ENCODE peak calls at places on chromosomes 3 and 15, in nine cellular contexts. A, S, Z, H, W, Y, G, J and V are unnamed samples.

GRCh38 chr15:93072440-93073394 is 16.3 kb downstream of the RGMA start:
- DNase-seq in A (peak), S (peak), Z (peak), H (peak), W (peak), Y (peak), G (peak), J (peak), V (peak)

GRCh38 chr3:46896386-46896785 is 18.9 kb downstream of the PTH1R start:
- DNase-seq in A (no peak), S (no peak), Z (peak), H (no peak), W (no peak), Y (no peak), G (no peak), J (no peak), V (no peak)

GRCh38 chr15:41993447-41994170 is 21.3 kb upstream of the EHD4 start:
- DNase-seq in A (no peak), S (no peak), Z (no peak), H (no peak), W (no peak), Y (no peak), G (no peak), J (no peak), V (no peak)

GRCh38 chr3:186772886-186773417 is 10.4 kb upstream of the EIF4A2 start:
- DNase-seq in A (peak), S (peak), Z (peak), H (peak), W (no peak), Y (peak), G (peak), J (peak), V (peak)

GRCh38 chr3:111837112-111837511 is 22.0 kb upstream of the PHLDB2 start:
- DNase-seq in A (no peak), S (no peak), Z (no peak), H (no peak), W (no peak), Y (no peak), G (no peak), J (no peak), V (no peak)

GRCh38 chr15:41492597-41493204 is 973 bp upstream of the ITPKA start:
- DNase-seq in A (no peak), S (no peak), Z (no peak), H (no peak), W (peak), Y (no peak), G (no peak), J (no peak), V (no peak)

GRCh38 chr3:23968467-23969184 is 23.5 kb downstream of the NR1D2 start:
- DNase-seq in A (no peak), S (no peak), Z (no peak), H (no peak), W (no peak), Y (no peak), G (no peak), J (no peak), V (no peak)

GRCh38 chr3:139935866-139936817 is 1.2 kb downstream of the CLSTN2 start:
- DNase-seq in A (peak), S (peak), Z (peak), H (no peak), W (no peak), Y (peak), G (peak), J (peak), V (peak)

GRCh38 chr15:75785771-75786563 is 57.3 kb upstream of the UBE2Q2 start:
- DNase-seq in A (no peak), S (no peak), Z (no peak), H (no peak), W (peak), Y (no peak), G (no peak), J (no peak), V (no peak)

GRCh38 chr15:67030036-67030762 is 35.2 kb upstream of the SMAD3 start:
- DNase-seq in A (no peak), S (no peak), Z (no peak), H (no peak), W (peak), Y (no peak), G (no peak), J (no peak), V (no peak)

GRCh38 chr3:102092617-102093466 is 243.5 kb downstream of the NFKBIZ start:
- DNase-seq in A (no peak), S (no peak), Z (no peak), H (no peak), W (no peak), Y (no peak), G (no peak), J (no peak), V (no peak)

GRCh38 chr3:194135806-194136518 is at the start of gene HES1:
- DNase-seq in A (peak), S (peak), Z (peak), H (peak), W (peak), Y (peak), G (peak), J (peak), V (peak)

GRCh38 chr3:194134231-194134756 is 1.7 kb upstream of the HES1 start:
- DNase-seq in A (peak), S (peak), Z (peak), H (peak), W (peak), Y (peak), G (peak), J (no peak), V (peak)

GRCh38 chr3:194133661-194134230 is 2.2 kb upstream of the HES1 start:
- DNase-seq in A (peak), S (peak), Z (peak), H (peak), W (peak), Y (no peak), G (peak), J (peak), V (peak)

GRCh38 chr3:194135516-194135805 is 487 bp upstream of the HES1 start:
- DNase-seq in A (no peak), S (no peak), Z (no peak), H (no peak), W (no peak), Y (no peak), G (no peak), J (no peak), V (no peak)

GRCh38 chr3:194134757-194135515 is 1.0 kb upstream of the HES1 start:
- DNase-seq in A (peak), S (peak), Z (peak), H (peak), W (peak), Y (peak), G (peak), J (peak), V (peak)
- TF ChIP-seq POLR2A in A (peak), S (no peak), Z (no peak), H (peak), W (peak), Y (no peak), G (peak), J (peak), V (no peak)

GRCh38 chr3:13932578-13933295 is 52.9 kb upstream of the WNT7A start:
- DNase-seq in A (no peak), S (no peak), Z (no peak), H (no peak), W (peak), Y (no peak), G (no peak), J (peak), V (peak)

GRCh38 chr3:13927295-13927694 is 47.4 kb upstream of the WNT7A start:
- DNase-seq in A (no peak), S (no peak), Z (no peak), H (no peak), W (no peak), Y (no peak), G (no peak), J (no peak), V (no peak)

GRCh38 chr3:13934315-13934714 is 54.4 kb upstream of the WNT7A start:
- DNase-seq in A (no peak), S (no peak), Z (no peak), H (no peak), W (no peak), Y (no peak), G (no peak), J (no peak), V (no peak)

GRCh38 chr3:13934813-13935212 is 54.9 kb upstream of the WNT7A start:
- DNase-seq in A (no peak), S (no peak), Z (no peak), H (no peak), W (no peak), Y (no peak), G (no peak), J (no peak), V (no peak)

GRCh38 chr3:13931172-13931571 is 51.3 kb upstream of the WNT7A start:
- DNase-seq in A (no peak), S (no peak), Z (no peak), H (no peak), W (no peak), Y (no peak), G (no peak), J (no peak), V (no peak)
- H3K4me3 ChIP-seq in A (no peak), S (no peak), Z (no peak), H (no peak), W (no peak), Y (no peak), G (no peak), J (no peak), V (no peak)

DNA sequence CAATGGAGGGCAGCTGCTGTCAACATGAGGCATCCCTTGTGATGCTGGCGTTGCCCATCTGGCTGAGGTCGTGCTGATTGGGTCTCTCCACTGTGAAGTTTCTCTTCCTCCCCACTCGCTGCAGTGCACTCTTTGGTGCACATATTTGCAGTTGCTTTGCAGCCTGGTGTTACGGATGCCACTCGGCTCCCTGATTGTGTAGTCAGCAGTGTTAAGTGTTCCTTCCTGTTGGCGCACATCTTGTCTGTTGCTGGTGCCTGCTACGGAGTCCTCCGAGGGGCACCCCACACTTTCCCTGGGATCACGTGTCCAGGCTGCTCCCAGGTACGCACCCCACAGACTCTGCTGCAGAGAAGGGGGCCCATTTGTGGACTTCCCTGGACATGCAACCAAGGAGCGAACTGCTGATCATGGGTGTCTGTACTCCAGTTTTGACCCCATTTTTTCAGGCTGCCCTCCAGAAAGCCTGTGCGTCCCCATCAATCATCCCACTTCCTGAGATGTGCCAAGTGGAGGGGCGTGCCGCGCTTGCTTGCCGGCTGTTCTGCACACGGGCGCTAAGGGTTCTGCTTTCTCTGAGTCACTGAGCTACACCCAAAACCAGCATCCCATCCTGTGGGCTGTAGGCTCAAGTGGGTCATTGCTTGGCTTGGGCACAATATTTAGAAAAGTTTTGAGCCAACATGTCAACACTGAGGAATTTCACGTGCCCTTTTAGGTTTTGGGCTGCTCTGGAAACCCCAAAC is 98.6 kb downstream of the FBLN2 start:
- DNase-seq in A (no peak), S (no peak), Z (no peak), H (no peak), W (peak), Y (no peak), G (no peak), J (no peak), V (no peak)
- TF ChIP-seq POLR2A in A (no peak), S (no peak), Z (no peak), H (no peak), W (no peak), Y (no peak), G (no peak), J (no peak), V (no peak)

DNA sequence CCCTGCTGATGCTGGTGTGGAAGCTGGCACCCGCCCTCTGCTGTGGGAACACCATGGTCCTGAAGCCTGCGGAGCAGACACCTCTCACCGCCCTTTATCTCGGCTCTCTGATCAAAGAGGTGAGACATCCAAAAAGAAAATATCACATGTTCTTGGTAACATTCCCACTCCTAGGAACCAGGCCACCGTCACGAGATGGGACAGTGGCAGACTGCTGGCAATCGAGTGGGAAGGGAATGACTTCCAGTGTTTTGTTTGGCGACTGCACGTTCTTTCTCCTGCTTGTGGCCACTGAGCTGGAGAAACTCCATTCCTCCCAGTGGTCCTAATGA is 14.3 kb downstream of the ALDH1A3 start:
- DNase-seq in A (no peak), S (peak), Z (no peak), H (no peak), W (no peak), Y (no peak), G (no peak), J (no peak), V (no peak)
- H3K4me3 ChIP-seq in A (no peak), S (no peak), Z (no peak), H (no peak), W (no peak), Y (no peak), G (no peak), J (no peak), V (no peak)

GRCh38 chr3:122389892-122390291 is 5.9 kb downstream of the FAM162A start:
- DNase-seq in A (no peak), S (no peak), Z (no peak), H (no peak), W (no peak), Y (no peak), G (no peak), J (no peak), V (no peak)

GRCh38 chr3:122382888-122383666 is at the start of gene MIX23:
- DNase-seq in A (peak), S (peak), Z (peak), H (peak), W (peak), Y (peak), G (peak), J (peak), V (peak)

GRCh38 chr3:122389197-122389596 is 5.2 kb downstream of the FAM162A start:
- DNase-seq in A (no peak), S (no peak), Z (no peak), H (no peak), W (no peak), Y (no peak), G (no peak), J (no peak), V (no peak)

GRCh38 chr3:122387709-122388108 is 3.7 kb downstream of the FAM162A start:
- DNase-seq in A (no peak), S (no peak), Z (no peak), H (no peak), W (no peak), Y (no peak), G (no peak), J (no peak), V (no peak)

GRCh38 chr3:122383915-122384697 is at the start of gene FAM162A:
- DNase-seq in A (peak), S (peak), Z (peak), H (peak), W (peak), Y (peak), G (peak), J (peak), V (peak)
- TF ChIP-seq POLR2A in A (peak), S (no peak), Z (no peak), H (peak), W (peak), Y (peak), G (peak), J (peak), V (peak)